ENCODE peak calls at places on chromosome 2, in five cellular contexts. G is tibial artery; P is neural crest cell; D is activated CD4-positive, alpha-beta T cell treated with anti-CD3 and anti-CD28 coated beads, Interleukin-2, amount 10 ng/mL, durations not matched to agents 7 days and 5 days; C is H7. Z is an unnamed sample.

GRCh38 chr2:219430633-219431615 is 3.7 kb upstream of the SPEG start:
- DNase-seq in G (peak), D (no peak), P (no peak), C (peak), Z (peak)

GRCh38 chr2:23454501-23455120 is 69.6 kb downstream of the KLHL29 start:
- DNase-seq in G (no peak), D (no peak), C (no peak), P (no peak), Z (no peak)

GRCh38 chr2:205658068-205658467 is 24.2 kb upstream of the NRP2 start:
- DNase-seq in G (no peak), P (no peak), D (no peak), C (no peak), Z (no peak)

GRCh38 chr2:12005886-12006681 is 259.7 kb downstream of the LPIN1 start:
- DNase-seq in G (no peak), D (peak), C (no peak), P (no peak), Z (no peak)

GRCh38 chr2:170711774-170712652 is 3.1 kb upstream of the SP5 start:
- DNase-seq in D (no peak), P (peak), G (no peak), C (peak), Z (no peak)

GRCh38 chr2:101205521-101205998 is 47.1 kb upstream of the CNOT11 start:
- DNase-seq in G (peak), C (peak), P (peak), D (peak), Z (peak)

GRCh38 chr2:28662468-28663095 is 89.0 kb upstream of the PPP1CB start:
- DNase-seq in D (no peak), C (no peak), P (no peak), G (peak), Z (no peak)

GRCh38 chr2:73841912-73842738 is 13.4 kb downstream of the STAMBP start:
- DNase-seq in P (no peak), C (no peak), D (no peak), G (no peak), Z (no peak)

GRCh38 chr2:238843476-238843875 is 4.4 kb upstream of the TWIST2 start:
- DNase-seq in C (no peak), P (no peak), G (no peak), D (no peak), Z (no peak)

GRCh38 chr2:45180033-45180746 is 170.9 kb upstream of the SIX2 start:
- DNase-seq in C (no peak), G (no peak), P (no peak), D (no peak), Z (no peak)

GRCh38 chr2:11409184-11409959 is 56.6 kb downstream of the E2F6 start:
- DNase-seq in C (no peak), G (no peak), D (no peak), P (no peak), Z (no peak)

GRCh38 chr2:219277703-219278654 is 1.2 kb upstream of the DNAJB2 start:
- DNase-seq in D (peak), P (peak), G (peak), C (peak), Z (peak)

GRCh38 chr2:96146151-96146880 is 1.1 kb upstream of the DUSP2 start:
- DNase-seq in P (no peak), G (peak), D (peak), C (peak), Z (peak)

GRCh38 chr2:54371461-54372065 is 84.6 kb upstream of the SPTBN1 start:
- DNase-seq in G (no peak), P (no peak), C (no peak), D (no peak), Z (no peak)

GRCh38 chr2:40754912-40755311 is 303.0 kb upstream of the SLC8A1 start:
- DNase-seq in G (no peak), P (no peak), D (no peak), C (no peak), Z (no peak)

GRCh38 chr2:158845869-158846268 is 50.8 kb downstream of the DAPL1 start:
- DNase-seq in P (no peak), C (no peak), G (no peak), D (no peak), Z (no peak)

GRCh38 chr2:29233428-29233827 is 118.2 kb downstream of the CLIP4 start:
- DNase-seq in C (no peak), P (no peak), G (peak), D (no peak), Z (no peak)

GRCh38 chr2:31319391-31320175 is 85.6 kb downstream of the EHD3 start:
- DNase-seq in D (peak), P (no peak), C (no peak), G (no peak), Z (no peak)

GRCh38 chr2:233463586-233463985 is 103.0 kb downstream of the USP40 start:
- DNase-seq in P (no peak), G (no peak), C (no peak), D (no peak), Z (no peak)

GRCh38 chr2:121944072-121944829 is 188.8 kb downstream of the TSN start:
- DNase-seq in G (no peak), D (no peak), C (no peak), P (no peak), Z (no peak)

GRCh38 chr2:7097353-7097895 is 180.2 kb downstream of the RNF144A start:
- DNase-seq in G (peak), C (peak), P (peak), D (peak), Z (peak)

GRCh38 chr2:148819019-148819418 is 56.0 kb upstream of the KIF5C start:
- DNase-seq in C (no peak), P (no peak), D (no peak), G (no peak), Z (no peak)

GRCh38 chr2:62643100-62643471 is 62.4 kb upstream of the EHBP1 start:
- DNase-seq in C (no peak), D (no peak), P (no peak), G (no peak), Z (no peak)

GRCh38 chr2:218186876-218187649 is 20.3 kb upstream of the CXCR1 start:
- DNase-seq in D (no peak), G (no peak), P (no peak), C (no peak), Z (no peak)

Z was measured in left ventricle myocardium inferior.